ENCODE peak calls at places on chromosomes 16 and 17, in four cellular contexts. Z, M, D and R are unnamed samples.
A peak's percentile ranks its signal among the peaks of the same experiment; 100 is the strongest.

GRCh38 chr16:15913046-15913698 is 24.8 kb upstream of the CEP20 start:
- DNase-seq in Z (no peak), M (no peak), D (no peak), R (no peak)

GRCh38 chr17:71494045-71494444 is 626.8 kb upstream of the SOX9 start:
- DNase-seq in M (no peak), Z (no peak), D (no peak), R (no peak)

GRCh38 chr17:78729636-78730035 is 52.4 kb downstream of the CYTH1 start:
- DNase-seq in Z (no peak), D (no peak), M (no peak), R (no peak)

GRCh38 chr17:4634981-4635380 is 6.5 kb downstream of the ALOX15 start:
- DNase-seq in Z (no peak), M (no peak), D (no peak), R (no peak)

GRCh38 chr16:11667221-11667823 is 933 bp upstream of the SNN start:
- DNase-seq in D (no peak), M (no peak), Z (no peak), R (no peak)

GRCh38 chr16:4116328-4117249 is at the start of gene ADCY9:
- DNase-seq in M (peak; percentile 86), Z (peak; percentile 75), D (peak; percentile 86), R (peak; percentile 84)

GRCh38 chr16:67909056-67909742 is 16.1 kb downstream of the PSKH1 start:
- DNase-seq in D (no peak), M (no peak), Z (no peak), R (no peak)

GRCh38 chr17:12627177-12627629 is 38.5 kb upstream of the MYOCD start:
- DNase-seq in M (no peak), D (peak; percentile 85), Z (no peak), R (no peak)

GRCh38 chr16:89278441-89279240 is 61.1 kb downstream of the ZNF778 start:
- DNase-seq in Z (no peak), M (no peak), D (no peak), R (no peak)

GRCh38 chr16:11612110-11612981 is 25.6 kb upstream of the LITAF start:
- DNase-seq in Z (no peak), D (no peak), M (no peak), R (no peak)

GRCh38 chr16:13811834-13812233 is 108.1 kb upstream of the ERCC4 start:
- DNase-seq in Z (no peak), M (no peak), D (no peak), R (no peak)

DNA sequence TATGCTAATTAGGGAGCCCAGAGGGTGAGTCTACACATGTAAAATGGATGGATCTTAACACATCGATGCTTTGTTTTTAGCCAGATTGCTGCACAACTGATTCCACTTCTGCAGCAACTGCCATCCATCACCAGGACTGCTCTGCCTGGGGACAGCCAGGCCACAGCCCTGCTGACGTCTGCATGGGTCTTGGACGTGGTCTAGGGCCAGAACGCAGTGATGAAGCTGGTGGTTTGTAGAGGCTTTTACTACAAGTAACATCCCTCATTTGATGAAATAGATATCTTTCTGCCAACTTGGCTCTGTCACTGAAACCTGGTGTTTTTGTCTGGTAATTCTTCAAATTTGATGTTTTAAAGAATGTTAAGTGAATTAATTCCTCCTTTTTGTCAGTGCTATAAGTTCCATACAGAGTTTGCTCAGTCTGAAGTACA is 50.6 kb downstream of the MARCHF10 start:
- DNase-seq in Z (no peak), D (no peak), M (no peak), R (no peak)
- H3K27ac ChIP-seq in Z (no peak overlapping the region), D (no peak overlapping the region), M (no peak overlapping the region), R (no peak overlapping the region)

DNA sequence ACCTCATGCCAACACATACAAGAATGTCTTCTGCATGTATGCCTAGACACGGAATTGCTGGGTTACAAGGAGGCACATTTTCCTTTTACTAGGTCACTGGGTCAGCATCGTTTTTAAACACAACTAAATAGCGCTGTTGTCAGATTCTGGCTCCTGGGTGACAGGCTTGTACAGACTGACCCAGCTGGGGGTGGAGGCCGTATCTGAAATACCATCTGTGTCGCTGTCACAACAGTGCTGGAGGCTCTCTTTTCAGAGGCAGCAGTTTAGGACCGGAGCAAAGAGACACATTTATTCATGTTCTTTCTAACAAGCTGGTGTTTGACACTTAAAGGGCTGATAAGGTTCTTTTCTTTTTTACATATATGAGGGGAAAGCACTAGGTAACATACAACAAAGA is 403.0 kb upstream of the ASIC2 start:
- DNase-seq in M (no peak), Z (no peak), D (no peak), R (no peak)
- H3K27ac ChIP-seq in M (no peak overlapping the region), Z (no peak overlapping the region), D (no peak overlapping the region), R (no peak overlapping the region)

GRCh38 chr17:55722016-55722706 is 503 bp downstream of the TMEM100 start:
- DNase-seq in D (no peak), M (no peak), Z (no peak), R (no peak)
- H3K27ac ChIP-seq in D (no peak overlapping the region), M (peak overlapping the region; percentile 56), Z (no peak overlapping the region), R (no peak overlapping the region)

DNA sequence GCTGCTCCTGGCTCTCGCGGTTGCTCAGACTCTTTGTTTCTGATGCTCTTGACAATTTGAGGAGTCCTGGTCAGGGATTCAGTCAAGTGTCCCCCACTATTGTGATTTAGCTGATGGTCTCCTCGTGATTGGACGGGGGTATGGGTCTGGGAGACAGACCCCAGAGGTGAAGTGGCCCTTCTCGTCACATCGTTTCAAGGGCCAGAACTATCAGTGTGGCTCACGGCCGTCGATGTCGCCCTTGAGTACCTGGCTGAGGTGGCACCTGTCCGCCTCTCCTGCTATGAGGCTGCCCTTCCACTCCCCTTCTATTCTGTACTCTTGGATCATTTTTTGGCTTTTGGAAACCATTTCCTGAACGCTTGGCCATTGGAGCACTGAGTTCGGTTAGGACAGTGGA is 7.4 kb upstream of the MEAK7 start:
- DNase-seq in D (no peak), M (no peak), Z (no peak), R (no peak)
- H3K27ac ChIP-seq in D (peak overlapping the region; percentile 77), M (no peak overlapping the region), Z (no peak overlapping the region), R (no peak overlapping the region)

GRCh38 chr17:31274252-31274651 is 22.8 kb downstream of the OMG start:
- DNase-seq in Z (no peak), D (no peak), M (no peak), R (no peak)
- H3K27ac ChIP-seq in Z (no peak overlapping the region), D (peak overlapping the region; percentile 51), M (no peak overlapping the region), R (no peak overlapping the region)

GRCh38 chr16:87956169-87956770 is 5.0 kb downstream of the BANP start:
- DNase-seq in D (no peak), M (no peak), Z (peak; percentile 53), R (no peak)
- H3K27ac ChIP-seq in D (no peak overlapping the region), M (peak overlapping the region; percentile 13), Z (peak overlapping the region; percentile 53), R (no peak overlapping the region)

DNA sequence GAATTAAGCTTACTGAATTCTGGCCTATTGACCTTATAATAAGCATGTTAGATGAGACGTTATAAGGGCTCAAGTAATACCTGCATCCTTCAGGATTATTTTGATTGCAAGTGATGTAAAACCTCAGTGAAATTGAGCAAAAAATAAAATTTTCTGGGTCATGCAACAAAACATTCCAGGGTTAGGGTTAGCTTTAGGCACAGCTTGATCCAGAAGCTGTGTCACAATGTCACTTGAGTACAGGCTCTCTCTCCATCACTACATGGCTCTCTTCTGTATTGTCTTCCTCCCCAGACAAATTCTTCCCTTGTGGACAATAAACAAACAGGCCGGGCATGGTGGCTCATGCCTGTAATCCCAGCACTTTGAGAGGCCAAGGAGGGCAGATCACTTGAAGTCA is 3.6 kb upstream of the NUP93 start:
- DNase-seq in D (no peak), M (no peak), Z (no peak), R (no peak)
- H3K27ac ChIP-seq in D (no peak overlapping the region), M (no peak overlapping the region), Z (no peak overlapping the region), R (no peak overlapping the region)